ENCODE peak calls at places on chromosomes 4 and X, in eight cellular contexts. E, X, T, V, Y, W, P and F are unnamed samples.

GRCh38 chr4:57612279-57612678 is 502.1 kb upstream of the IGFBP7 start:
- DNase-seq in T (no peak), Y (no peak), W (no peak), E (no peak), X (no peak), V (no peak), P (no peak), F (no peak)

GRCh38 chr4:87274327-87274726 is 48.4 kb downstream of the HSD17B13 start:
- DNase-seq in E (no peak), Y (no peak), V (no peak), X (no peak), P (no peak), W (no peak), T (no peak), F (no peak)

GRCh38 chr4:54063737-54064316 is 578 bp downstream of the CHIC2 start:
- DNase-seq in Y (peak), T (no peak), V (no peak), X (peak), P (peak), W (peak), E (no peak), F (no peak)

GRCh38 chrX:149495573-149496071 is 9.5 kb downstream of the IDS start:
- DNase-seq in P (no peak), Y (no peak), W (no peak), T (no peak), E (no peak), X (no peak), V (peak), F (peak)

GRCh38 chr4:80045831-80046230 is 27.2 kb downstream of the ANTXR2 start:
- DNase-seq in E (peak), P (no peak), T (no peak), V (peak), X (no peak), Y (no peak), W (no peak), F (no peak)

GRCh38 chr4:11881364-11881763 is 452.7 kb upstream of the HS3ST1 start:
- DNase-seq in X (no peak), V (no peak), Y (no peak), T (no peak), P (no peak), W (no peak), E (no peak), F (no peak)

GRCh38 chr4:76896731-76897521 is 1.0 kb downstream of the SOWAHB start:
- DNase-seq in W (no peak), E (no peak), T (peak), X (no peak), P (peak), V (peak), Y (no peak), F (no peak)

GRCh38 chrX:78456909-78457308 is 129.5 kb upstream of the CYSLTR1 start:
- DNase-seq in W (peak), V (no peak), E (no peak), Y (no peak), T (no peak), X (no peak), P (no peak), F (no peak)

GRCh38 chrX:148698221-148698620 is 197.8 kb downstream of the AFF2 start:
- DNase-seq in Y (no peak), X (no peak), E (no peak), P (no peak), V (no peak), W (peak), T (no peak), F (no peak)

GRCh38 chrX:26470946-26471345 is 255.0 kb downstream of the MAGEB5 start:
- DNase-seq in E (no peak), Y (no peak), W (no peak), V (no peak), X (no peak), P (no peak), T (no peak), F (no peak)

GRCh38 chr4:82801910-82802521 is 3.4 kb upstream of the SCD5 start:
- DNase-seq in X (no peak), P (no peak), T (no peak), W (peak), E (no peak), V (peak), Y (no peak), F (no peak)

GRCh38 chr4:2259541-2260267 is 2.2 kb downstream of the MXD4 start:
- DNase-seq in T (peak), W (no peak), V (no peak), X (peak), E (no peak), Y (no peak), P (no peak), F (no peak)

GRCh38 chr4:30718889-30719252 is 1.3 kb upstream of the PCDH7 start:
- DNase-seq in E (no peak), Y (no peak), P (peak), V (peak), T (peak), W (no peak), X (no peak), F (no peak)

GRCh38 chrX:136765957-136766356 is 14.8 kb downstream of the ARHGEF6 start:
- DNase-seq in T (no peak), Y (no peak), W (no peak), P (no peak), E (no peak), V (no peak), X (no peak), F (no peak)

GRCh38 chrX:97399400-97399799 is 515.7 kb downstream of the RPA4 start:
- DNase-seq in W (no peak), E (no peak), T (no peak), X (no peak), V (peak), Y (no peak), P (no peak), F (no peak)

GRCh38 chrX:20965270-20966044 is 408.8 kb upstream of the CNKSR2 start:
- DNase-seq in E (no peak), P (no peak), W (no peak), V (no peak), X (no peak), Y (no peak), T (no peak), F (no peak)

GRCh38 chrX:132622130-132622529 is 133.3 kb upstream of the MBNL3 start:
- DNase-seq in V (peak), Y (no peak), E (no peak), W (no peak), P (no peak), T (no peak), X (no peak), F (no peak)

GRCh38 chr4:100189820-100190642 is at the start of gene DDIT4L:
- DNase-seq in E (no peak), X (peak), P (peak), Y (peak), W (no peak), T (peak), V (peak), F (no peak)

DNA sequence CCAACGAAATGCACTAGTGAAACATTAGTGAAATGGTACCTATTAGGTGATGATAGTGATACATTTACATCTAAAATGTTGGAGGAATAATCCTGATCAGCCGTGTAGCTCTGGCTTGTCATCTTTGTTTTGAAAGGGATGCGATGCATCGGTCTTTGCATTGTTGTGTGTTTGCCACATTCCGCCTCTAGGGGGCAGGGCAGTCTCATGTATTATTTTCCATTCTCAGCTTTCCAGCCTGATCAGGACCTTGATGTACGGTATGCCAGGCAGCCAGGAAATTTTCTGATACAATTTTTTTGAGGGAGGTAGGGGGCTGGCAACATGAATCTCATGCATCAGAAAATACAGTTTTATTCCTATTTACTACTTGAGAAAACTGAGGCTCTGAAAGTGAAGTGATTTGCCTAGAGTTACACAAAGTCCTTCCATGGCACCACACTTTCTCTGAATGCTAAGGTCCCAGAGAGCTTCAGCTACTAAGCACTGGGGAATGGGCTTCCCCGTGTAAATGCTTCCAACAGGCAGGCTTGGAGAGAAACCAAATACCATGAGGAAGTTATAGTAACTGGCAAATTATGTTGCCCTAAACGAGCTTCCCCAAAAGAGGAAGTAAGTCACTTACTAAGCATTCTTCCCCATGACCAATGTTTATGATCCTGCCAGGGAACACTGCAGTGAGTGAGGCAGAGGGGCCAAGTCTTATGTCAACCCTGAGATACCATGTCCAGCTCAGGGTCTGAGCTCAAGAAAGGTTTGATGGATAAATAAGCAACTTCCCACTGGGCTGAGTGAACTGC is 31.8 kb upstream of the IQSEC2 start:
- DNase-seq in X (no peak), W (peak), Y (peak), E (peak), V (peak), P (peak), T (no peak), F (no peak)
- TF ChIP-seq CTCF in X (peak), W (peak), Y (peak), E (peak), V (peak), P (peak), T (peak), F (peak)

GRCh38 chr4:153160856-153161598 is 43.2 kb upstream of the TRIM2 start:
- DNase-seq in Y (no peak), V (no peak), E (no peak), W (no peak), T (no peak), X (no peak), P (no peak), F (no peak)

GRCh38 chr4:153159728-153160221 is 44.5 kb upstream of the TRIM2 start:
- DNase-seq in X (no peak), V (peak), T (no peak), W (no peak), P (no peak), E (peak), Y (no peak), F (peak)

GRCh38 chr4:153161599-153161971 is 42.7 kb upstream of the TRIM2 start:
- DNase-seq in T (no peak), W (no peak), Y (no peak), X (no peak), E (no peak), V (peak), P (no peak), F (no peak)

GRCh38 chr4:153156263-153156662 is 48.0 kb upstream of the TRIM2 start:
- DNase-seq in W (peak), E (no peak), T (no peak), V (no peak), P (no peak), X (no peak), Y (no peak), F (no peak)

GRCh38 chr4:153159016-153159415 is 45.2 kb upstream of the TRIM2 start:
- DNase-seq in P (no peak), V (no peak), Y (no peak), W (peak), T (no peak), X (no peak), E (no peak), F (no peak)
- TF ChIP-seq CTCF in P (peak), V (peak), Y (no peak), W (peak), T (no peak), X (no peak), E (no peak), F (no peak)

GRCh38 chr4:20638825-20639224 is 61.4 kb upstream of the PACRGL start:
- DNase-seq in V (no peak), P (no peak), W (no peak), T (no peak), Y (no peak), X (no peak), E (no peak), F (no peak)
- TF ChIP-seq CTCF in V (no peak), P (no peak), W (no peak), T (no peak), Y (no peak), X (no peak), E (no peak), F (no peak)

GRCh38 chrX:111823068-111823467 is 52.9 kb upstream of the TRPC5OS start:
- DNase-seq in E (no peak), X (no peak), P (peak), Y (no peak), V (no peak), T (no peak), W (no peak), F (no peak)
- TF ChIP-seq CTCF in E (peak), X (no peak), P (peak), Y (no peak), V (peak), T (no peak), W (peak), F (peak)

GRCh38 chr4:98289375-98289774 is 28.2 kb downstream of the RAP1GDS1 start:
- DNase-seq in X (no peak), P (no peak), E (no peak), W (no peak), T (no peak), V (no peak), Y (no peak), F (no peak)
- TF ChIP-seq CTCF in X (no peak), P (no peak), E (no peak), W (no peak), T (no peak), V (no peak), Y (no peak), F (no peak)

GRCh38 chr4:128565565-128566186 is 243.8 kb upstream of the JADE1 start:
- DNase-seq in V (no peak), X (no peak), T (no peak), E (no peak), P (peak), W (peak), Y (peak), F (no peak)
- TF ChIP-seq CTCF in V (peak), X (no peak), T (peak), E (peak), P (peak), W (peak), Y (no peak), F (peak)

GRCh38 chr4:107930821-107931774 is at the start of gene CYP2U1:
- DNase-seq in X (peak), V (peak), Y (peak), P (peak), E (no peak), T (peak), W (peak), F (no peak)
- TF ChIP-seq CTCF in X (no peak), V (no peak), Y (no peak), P (no peak), E (no peak), T (peak), W (peak), F (no peak)

GRCh38 chrX:104750146-104750699 is 184.2 kb downstream of the IL1RAPL2 start:
- DNase-seq in T (no peak), X (no peak), P (no peak), V (peak), W (no peak), E (no peak), Y (no peak), F (no peak)
- TF ChIP-seq CTCF in T (no peak), X (no peak), P (no peak), V (no peak), W (no peak), E (no peak), Y (no peak), F (no peak)